ENCODE peak calls at places on chromosomes 16 and 17, in four cellular contexts. G is progenitor cell of endocrine pancreas, A is neural crest cell, V is endodermal cell. E is an unnamed sample.
A peak's percentile ranks its signal among the peaks of the same experiment; 100 is the strongest.

GRCh38 chr16:31455601-31456314 is 3.5 kb upstream of the ARMC5 start:
- DNase-seq in G (no peak), A (no peak), V (peak; percentile 77), E (no peak)

GRCh38 chr17:75721463-75722011 is 278 bp downstream of the ITGB4 start:
- DNase-seq in G (no peak), A (no peak), V (no peak), E (no peak)

GRCh38 chr17:47717261-47717697 is 15.8 kb upstream of the TBX21 start:
- DNase-seq in G (no peak), A (no peak), V (no peak), E (no peak)

GRCh38 chr16:1299012-1299867 is 10.2 kb upstream of the UBE2I start:
- DNase-seq in G (no peak), A (no peak), V (no peak), E (no peak)

GRCh38 chr17:29715680-29716079 is 93.0 kb upstream of the CORO6 start:
- DNase-seq in G (no peak), A (no peak), V (no peak), E (no peak)

GRCh38 chr17:13024526-13025263 is 6.9 kb upstream of the ELAC2 start:
- DNase-seq in G (peak; percentile 69), A (peak; percentile 85), V (peak; percentile 97), E (peak; percentile 91)

GRCh38 chr17:40915199-40915661 is 22.2 kb downstream of the KRT23 start:
- DNase-seq in G (no peak), A (no peak), V (no peak), E (no peak)

GRCh38 chr17:28193241-28193640 is 125.8 kb upstream of the TMEM97 start:
- DNase-seq in G (no peak), A (no peak), V (peak; percentile 56), E (no peak)

GRCh38 chr17:22454070-22454999 is 762.0 kb downstream of the KCNJ18 start:
- DNase-seq in G (no peak), A (no peak), V (no peak), E (peak; percentile 84)

GRCh38 chr16:81277681-81278080 is 37.1 kb upstream of the GAN start:
- DNase-seq in G (no peak), A (no peak), V (no peak), E (no peak)

GRCh38 chr17:72434991-72435618 is 314.3 kb downstream of the SOX9 start:
- DNase-seq in G (no peak), A (no peak), V (no peak), E (no peak)

GRCh38 chr17:78999947-79000395 is 9.6 kb downstream of the CANT1 start:
- DNase-seq in G (no peak), A (no peak), V (peak; percentile 14), E (no peak)

GRCh38 chr17:60535382-60536279 is 9.6 kb upstream of the APPBP2 start:
- DNase-seq in G (no peak), A (no peak), V (peak; percentile 27), E (no peak)

GRCh38 chr16:84085774-84086173 is 31.0 kb downstream of the MBTPS1 start:
- DNase-seq in G (no peak), A (no peak), V (no peak), E (no peak)

GRCh38 chr17:66420961-66421371 is 118.6 kb downstream of the PRKCA start:
- DNase-seq in G (no peak), A (no peak), V (peak; percentile 39), E (no peak)

GRCh38 chr16:3578610-3579551 is 1.7 kb upstream of the NLRC3 start:
- DNase-seq in G (no peak), A (no peak), V (no peak), E (no peak)

GRCh38 chr16:53775821-53776431 is 72.0 kb downstream of the FTO start:
- DNase-seq in G (no peak), A (no peak), V (no peak), E (no peak)

GRCh38 chr16:67268136-67268579 is 11.2 kb upstream of the PLEKHG4 start:
- DNase-seq in G (no peak), A (no peak), V (peak; percentile 78), E (no peak)

GRCh38 chr17:44935116-44935515 is 12.5 kb downstream of the KIF18B start:
- DNase-seq in G (no peak), A (no peak), V (peak; percentile 49), E (no peak)

GRCh38 chr17:33474789-33475188 is 181.7 kb upstream of the ASIC2 start:
- DNase-seq in G (no peak), A (no peak), V (no peak), E (no peak)

GRCh38 chr17:75785770-75786538 is 1.3 kb downstream of the UNK start:
- DNase-seq in G (no peak), A (no peak), V (no peak), E (no peak)

GRCh38 chr17:45293413-45294211 is 23.2 kb downstream of the MAP3K14 start:
- DNase-seq in G (no peak), A (no peak), V (peak; percentile 88), E (no peak)

GRCh38 chr16:2804728-2805127 is 6.5 kb downstream of the PRSS41 start:
- DNase-seq in G (no peak), A (no peak), V (no peak), E (no peak)

GRCh38 chr17:82392967-82393366 is 21.4 kb downstream of the UTS2R start:
- DNase-seq in G (no peak), A (no peak), V (no peak), E (no peak)

GRCh38 chr17:82390015-82390859 is 18.7 kb downstream of the UTS2R start:
- DNase-seq in G (no peak), A (no peak), V (no peak), E (no peak)

GRCh38 chr17:82392209-82392920 is 20.8 kb downstream of the UTS2R start:
- DNase-seq in G (no peak), A (no peak), V (no peak), E (peak; percentile 82)

GRCh38 chr17:82390860-82391435 is 19.4 kb downstream of the UTS2R start:
- DNase-seq in G (no peak), A (no peak), V (no peak), E (no peak)

DNA sequence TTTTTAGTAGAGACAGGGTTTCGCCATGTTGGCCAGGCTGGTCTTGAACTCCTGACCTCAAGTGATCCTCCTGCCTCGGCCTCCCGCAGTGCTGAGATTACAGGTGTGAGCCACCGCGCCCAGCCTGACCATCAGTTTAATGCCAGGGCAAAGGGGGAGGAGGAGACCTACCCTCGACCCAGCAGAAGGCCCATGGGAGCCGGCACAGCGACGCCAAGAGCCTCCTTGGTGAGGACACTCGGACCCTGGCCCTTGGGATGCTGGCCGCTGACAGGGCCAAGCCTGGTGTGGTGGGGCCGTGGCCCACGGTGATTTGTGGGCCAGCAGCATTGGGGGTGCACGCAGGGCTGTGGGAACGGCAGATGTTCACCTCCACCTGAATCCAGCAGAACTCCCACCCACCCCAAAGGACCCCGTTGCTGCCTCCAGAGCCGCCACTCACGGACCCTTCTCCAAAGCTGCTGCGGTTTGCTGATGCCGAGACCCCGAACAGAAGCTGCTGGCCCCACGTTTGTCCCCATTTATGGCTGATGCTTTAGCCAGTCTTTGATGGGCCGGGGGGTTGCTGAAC is 20.0 kb downstream of the UTS2R start:
- DNase-seq in G (no peak), A (no peak), V (no peak), E (peak; percentile 83)
- TF ChIP-seq CTCF in G (no peak), A (no peak), V (no peak), E (no peak)

DNA sequence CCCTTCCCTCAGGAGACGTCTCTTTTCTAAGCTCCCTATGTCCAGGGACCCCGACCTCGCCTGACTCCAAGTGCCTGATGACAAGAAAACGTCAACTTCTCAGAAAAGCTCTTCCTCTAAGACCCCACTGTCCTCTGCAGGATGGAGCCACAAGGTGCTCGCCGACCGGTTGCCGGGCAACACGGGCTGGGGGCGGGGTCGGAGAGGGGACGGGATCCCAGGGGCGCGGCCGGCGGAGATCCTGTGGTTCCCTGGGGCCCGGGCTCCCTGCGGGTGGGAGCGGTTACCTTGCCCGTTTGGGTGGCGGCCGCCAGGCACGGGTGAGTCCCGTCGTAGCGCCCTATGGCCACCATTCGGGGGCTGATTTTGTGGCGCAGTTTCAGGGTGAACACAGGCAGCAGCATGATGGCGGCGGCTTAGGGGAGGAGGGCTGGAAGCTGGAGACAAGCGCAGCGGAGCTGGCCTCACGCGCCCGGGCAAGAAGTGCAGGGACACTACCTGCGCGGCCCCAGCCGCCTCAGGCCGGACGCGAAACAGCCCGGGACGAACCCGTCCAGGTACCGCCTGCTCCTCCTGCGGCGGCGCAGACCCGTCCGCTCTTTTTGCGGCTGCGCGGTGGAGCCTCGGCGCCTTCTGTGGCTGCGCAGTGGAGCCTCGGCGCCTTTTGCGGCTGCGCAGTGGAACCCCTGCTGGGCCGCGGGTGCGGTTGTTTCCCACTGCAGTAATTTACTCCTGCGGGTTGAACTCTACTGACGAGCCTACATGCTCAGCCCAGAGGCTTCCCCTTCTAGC is at the start of gene BBS2:
- DNase-seq in G (peak; percentile 88), A (peak; percentile 80), V (peak; percentile 96), E (peak; percentile 95)
- TF ChIP-seq CTCF in G (no peak), A (peak; percentile 24), V (no peak), E (no peak)

DNA sequence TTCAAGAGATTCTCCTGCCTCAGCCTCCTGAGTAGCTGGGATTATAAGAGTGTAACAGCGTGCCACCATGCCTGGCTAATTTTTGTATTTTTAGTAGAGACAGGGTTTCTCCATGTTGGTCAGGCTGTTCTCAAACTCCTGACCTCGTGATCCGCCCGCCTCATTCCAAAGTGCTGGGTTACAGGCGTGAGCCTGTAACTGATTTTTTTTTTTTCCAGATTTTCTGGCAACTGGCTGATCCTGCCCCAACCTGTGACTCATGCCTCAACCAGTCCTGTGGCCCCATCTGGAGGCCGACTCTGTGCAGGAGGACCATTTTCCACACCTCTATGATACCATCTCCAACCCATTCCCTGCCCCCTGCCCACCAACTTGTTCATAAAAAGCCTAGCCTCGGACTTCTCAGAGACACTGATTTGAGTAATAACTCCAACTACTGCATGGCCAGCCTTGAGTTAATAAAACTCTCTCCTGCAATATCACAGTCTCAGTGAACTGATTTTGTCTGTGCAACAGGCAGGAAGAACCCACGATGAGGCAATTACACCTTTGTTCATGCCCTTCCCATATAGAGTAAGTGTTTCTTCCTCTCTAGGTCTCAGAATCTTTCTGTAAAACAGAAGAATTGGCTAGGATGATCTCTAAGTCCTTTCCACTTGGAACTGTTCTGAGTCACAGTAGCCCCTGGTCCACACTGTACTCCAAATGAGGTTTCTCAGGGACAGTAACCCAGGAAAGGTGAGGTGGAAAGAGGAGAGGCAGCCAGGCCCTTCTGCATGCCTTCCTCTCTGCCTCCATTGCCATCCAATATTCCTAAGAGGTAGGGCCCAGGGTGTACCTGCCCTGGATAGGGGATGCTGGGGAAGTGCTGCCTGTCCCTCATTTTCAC is 8.8 kb upstream of the CNOT1 start:
- DNase-seq in G (no peak), A (no peak), V (peak; percentile 83), E (no peak)
- TF ChIP-seq CTCF in G (no peak), A (no peak), V (peak; percentile 63), E (peak; percentile 53)

GRCh38 chr17:1150863-1151685 is 28.7 kb downstream of the ABR start:
- DNase-seq in G (no peak), A (no peak), V (no peak), E (no peak)

GRCh38 chr17:1145311-1145986 is 34.3 kb downstream of the ABR start:
- DNase-seq in G (no peak), A (no peak), V (no peak), E (no peak)

GRCh38 chr17:1149869-1150268 is 29.9 kb downstream of the ABR start:
- DNase-seq in G (no peak), A (no peak), V (no peak), E (no peak)

GRCh38 chr17:1146551-1147265 is 33.1 kb downstream of the ABR start:
- DNase-seq in G (no peak), A (no peak), V (no peak), E (no peak)

DNA sequence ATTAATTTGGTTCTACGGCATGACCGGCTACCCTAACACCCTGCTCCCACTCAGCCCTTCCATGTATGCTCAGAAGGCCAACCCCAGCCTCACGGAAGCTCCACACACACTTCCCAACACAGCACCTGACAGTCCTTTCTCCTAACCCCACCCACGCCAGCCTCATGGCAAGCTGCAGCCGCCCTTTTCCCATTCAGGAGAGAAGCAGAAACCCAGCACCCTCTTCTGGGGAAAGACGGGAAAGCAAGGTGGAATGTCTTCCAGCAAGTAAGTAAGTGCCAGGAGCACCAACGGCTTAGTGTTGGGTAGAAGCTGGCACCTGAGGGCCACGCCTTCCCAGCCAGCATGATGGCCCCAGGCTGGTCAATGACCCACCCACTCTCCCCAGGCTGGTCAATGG is 32.1 kb downstream of the ABR start:
- DNase-seq in G (no peak), A (peak; percentile 56), V (peak; percentile 97), E (peak; percentile 85)
- TF ChIP-seq CTCF in G (peak; percentile 50), A (peak; percentile 58), V (peak; percentile 78), E (peak; percentile 54)

E was measured in osteocyte.